ENCODE peak calls at places on chromosomes 16 and 17, in ten cellular contexts. B is lower lobe of right lung, F is fibroblast of pulmonary artery, Q is body of pancreas, D is HL-60, W is lung, I is Peyer's patch, J is fibroblast of villous mesenchyme, R is left lung, N is WERI-Rb-1. A is an unnamed sample.

GRCh38 chr17:58786586-58787295 is 31.1 kb downstream of the PPM1E start:
- DNase-seq in B (no peak), F (peak; percentile 89), Q (peak; percentile 12), D (peak; percentile 3), W (no peak), I (no peak), J (peak; percentile 75), R (no peak), N (no peak), A (peak; percentile 75)

GRCh38 chr16:66603537-66604375 is 748 bp upstream of the CMTM3 start:
- DNase-seq in B (peak; percentile 76), F (peak; percentile 66), Q (no peak), D (peak; percentile 95), W (peak; percentile 44), I (peak; percentile 72), J (peak; percentile 65), R (no peak), N (peak; percentile 74), A (peak; percentile 57)

GRCh38 chr17:38598536-38598935 is 7.2 kb downstream of the SRCIN1 start:
- DNase-seq in B (no peak), F (peak; percentile 76), Q (peak; percentile 76), D (no peak), W (no peak), I (no peak), J (peak; percentile 43), R (no peak), N (peak; percentile 95), A (peak; percentile 76)

GRCh38 chr17:59257101-59257500 is 36.8 kb downstream of the GDPD1 start:
- DNase-seq in B (no peak), F (no peak), Q (no peak), D (no peak), W (no peak), I (no peak), J (no peak), R (no peak), N (no peak), A (no peak)

GRCh38 chr17:2215616-2216364 is 87.8 kb downstream of the SMG6 start:
- DNase-seq in B (peak; percentile 66), F (peak; percentile 94), Q (no peak), D (no peak), W (peak; percentile 49), I (peak; percentile 88), J (peak; percentile 92), R (no peak), N (no peak), A (peak; percentile 97)

GRCh38 chr16:48393843-48394703 is 8.9 kb upstream of the SIAH1 start:
- DNase-seq in B (no peak), F (peak; percentile 51), Q (no peak), D (no peak), W (no peak), I (no peak), J (peak; percentile 77), R (no peak), N (peak; percentile 16), A (peak; percentile 87)

GRCh38 chr16:346587-346986 is 5.9 kb downstream of the AXIN1 start:
- DNase-seq in B (no peak), F (peak; percentile 25), Q (no peak), D (no peak), W (no peak), I (no peak), J (no peak), R (peak; percentile 67), N (no peak), A (peak; percentile 8)

GRCh38 chr16:61993076-61993475 is 43.2 kb downstream of the CDH8 start:
- DNase-seq in B (no peak), F (no peak), Q (no peak), D (no peak), W (no peak), I (no peak), J (no peak), R (no peak), N (no peak), A (no peak)

GRCh38 chr17:77527394-77527793 is 386.6 kb downstream of the SEC14L1 start:
- DNase-seq in B (no peak), F (no peak), Q (no peak), D (no peak), W (no peak), I (no peak), J (no peak), R (no peak), N (peak; percentile 48), A (no peak)

GRCh38 chr17:54900457-54901229 is at the start of gene TOM1L1:
- DNase-seq in B (peak; percentile 88), F (peak; percentile 55), Q (peak; percentile 87), D (peak; percentile 26), W (peak; percentile 80), I (no peak), J (peak; percentile 68), R (peak; percentile 93), N (peak; percentile 74), A (peak; percentile 63)
- H3K4me3 ChIP-seq in B (peak within 1 kb of the TSS; percentile 60), F (peak within 1 kb of the TSS; percentile 74), Q (peak within 1 kb of the TSS; percentile 44), D (peak within 1 kb of the TSS; percentile 64), W (peak within 1 kb of the TSS; percentile 61), I (peak within 1 kb of the TSS; percentile 60), J (peak within 1 kb of the TSS; percentile 87), R (peak within 1 kb of the TSS; percentile 35), N (peak within 1 kb of the TSS; percentile 47), A (peak within 1 kb of the TSS; percentile 74)

GRCh38 chr16:13923703-13924298 is 3.8 kb downstream of the ERCC4 start:
- DNase-seq in B (no peak), F (peak; percentile 81), Q (no peak), D (peak; percentile 25), W (no peak), I (no peak), J (peak; percentile 74), R (no peak), N (no peak), A (peak; percentile 80)
- TF ChIP-seq CTCF in B (peak; percentile 63), F (peak; percentile 46), Q (peak; percentile 49), D (no peak), W (peak; percentile 30), I (peak; percentile 79), J (peak; percentile 49), R (peak; percentile 62), N (no peak), A (peak; percentile 39)

DNA sequence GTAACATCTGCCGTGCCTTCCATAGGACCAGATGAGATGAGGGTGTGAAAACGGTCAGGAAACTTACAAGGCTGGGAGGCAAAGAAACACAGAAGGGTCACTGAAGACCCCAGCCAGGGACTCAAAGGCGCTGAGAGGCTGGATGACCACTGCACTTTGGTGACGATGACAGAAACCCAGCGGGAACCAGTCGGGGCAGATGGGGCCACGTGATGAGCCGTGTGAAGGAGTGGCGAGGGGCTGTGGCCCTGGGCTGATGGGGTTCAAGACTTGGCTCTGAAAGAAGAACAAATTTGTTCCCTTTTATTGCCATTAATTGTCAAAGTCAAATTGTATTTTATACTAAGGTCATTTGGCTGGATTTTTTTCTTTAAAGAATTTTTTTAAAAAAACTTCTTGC is 28.6 kb upstream of the ATP2C2 start:
- DNase-seq in B (no peak), F (no peak), Q (no peak), D (no peak), W (no peak), I (no peak), J (no peak), R (no peak), N (no peak), A (no peak)
- H3K4me3 ChIP-seq in B (no peak overlapping the region), F (no peak overlapping the region), Q (no peak overlapping the region), D (no peak overlapping the region), W (no peak overlapping the region), I (no peak overlapping the region), J (no peak overlapping the region), R (no peak overlapping the region), N (no peak overlapping the region), A (no peak overlapping the region)

GRCh38 chr16:19116711-19117449 is 3.1 kb downstream of the ITPRIPL2 start:
- DNase-seq in B (no peak), F (peak; percentile 38), Q (no peak), D (no peak), W (no peak), I (no peak), J (peak; percentile 59), R (no peak), N (no peak), A (peak; percentile 30)

GRCh38 chr16:19114359-19115147 is 789 bp downstream of the ITPRIPL2 start:
- DNase-seq in B (peak; percentile 78), F (peak; percentile 72), Q (peak; percentile 53), D (no peak), W (peak; percentile 59), I (peak; percentile 42), J (peak; percentile 80), R (peak; percentile 85), N (no peak), A (peak; percentile 77)

GRCh38 chr16:19115148-19116021 is 1.6 kb downstream of the ITPRIPL2 start:
- DNase-seq in B (no peak), F (no peak), Q (no peak), D (no peak), W (no peak), I (no peak), J (no peak), R (peak; percentile 76), N (no peak), A (no peak)

GRCh38 chr16:19110537-19111391 is 3.0 kb upstream of the ITPRIPL2 start:
- DNase-seq in B (no peak), F (no peak), Q (peak; percentile 44), D (no peak), W (no peak), I (no peak), J (no peak), R (no peak), N (no peak), A (no peak)

DNA sequence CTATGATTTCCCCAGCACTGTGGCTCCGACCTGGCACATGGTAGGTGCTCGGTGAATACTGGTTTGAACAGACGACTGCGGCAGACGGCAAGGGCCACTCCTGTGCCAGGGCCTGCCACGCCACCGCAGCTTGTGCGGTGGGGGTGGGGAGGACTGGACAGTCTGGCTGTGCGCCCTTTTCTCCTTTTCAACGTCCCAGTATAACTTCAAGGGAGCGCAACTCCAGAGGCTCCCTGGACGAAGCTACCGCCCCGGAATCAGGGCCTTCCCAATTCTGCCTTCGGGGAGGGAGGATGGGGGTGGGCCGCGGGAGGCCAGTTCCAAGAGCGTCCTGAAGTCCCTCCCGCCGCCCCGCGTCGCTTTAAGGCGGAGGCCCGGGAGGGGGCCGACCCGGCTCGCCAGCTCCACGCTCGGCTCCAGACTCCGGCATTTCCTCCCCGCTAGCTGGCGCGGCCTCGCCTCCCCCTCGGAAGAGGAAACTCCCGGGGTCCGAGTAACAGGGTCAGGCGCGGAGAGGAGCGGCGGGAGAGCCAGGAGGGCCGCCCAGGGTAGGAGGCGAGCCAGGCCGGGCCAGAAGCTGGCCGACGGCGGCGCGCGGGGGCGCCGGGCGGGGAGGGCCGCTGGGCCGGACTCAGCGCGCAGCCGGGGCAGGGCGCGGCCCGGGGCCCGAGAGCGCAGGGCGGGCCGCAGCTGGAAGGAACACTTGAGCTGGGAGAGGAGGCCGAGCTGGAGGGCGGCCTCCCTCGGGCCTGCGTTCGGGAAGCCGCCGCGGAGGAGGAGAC is at the start of gene ITPRIPL2:
- DNase-seq in B (peak; percentile 94), F (peak; percentile 94), Q (peak; percentile 86), D (no peak), W (peak; percentile 91), I (peak; percentile 44), J (peak; percentile 96), R (peak; percentile 96), N (peak; percentile 60), A (peak; percentile 95)
- TF ChIP-seq CTCF in B (no peak), F (no peak), Q (no peak), D (no peak), W (no peak), I (no peak), J (no peak), R (no peak), N (no peak), A (no peak)

GRCh38 chr16:55489956-55490265 is 10.9 kb downstream of the MMP2 start:
- DNase-seq in B (no peak), F (no peak), Q (no peak), D (no peak), W (no peak), I (no peak), J (no peak), R (no peak), N (no peak), A (no peak)
- H3K4me3 ChIP-seq in B (no peak overlapping the region), F (no peak overlapping the region), Q (no peak overlapping the region), D (no peak overlapping the region), W (no peak overlapping the region), I (no peak overlapping the region), J (no peak overlapping the region), R (no peak overlapping the region), N (no peak overlapping the region), A (no peak overlapping the region)

A was measured in cardiac fibroblast.